ENCODE peak calls at places on chromosomes 3 and 15, in nine cellular contexts. U is adrenal gland, R is neural progenitor cell, X is HepG2, Q is psoas muscle, J is tibial nerve, I is right atrium auricular region, F is PC-3, K is BE2C. H is an unnamed sample. For H3K4me1, the result is how much of the 10 kb centered on the place peaks cover.

GRCh38 chr15:59329570-59330350 is 42.9 kb downstream of the MYO1E start:
- DNase-seq in J (peak), R (no peak), U (no peak), K (no peak), X (peak), F (peak), I (no peak), Q (no peak), H (no peak)

GRCh38 chr15:39642011-39642640 is 61.2 kb downstream of the THBS1 start:
- DNase-seq in X (no peak), J (no peak), R (peak), I (no peak), Q (no peak), U (no peak), K (peak), F (peak), H (peak)

GRCh38 chr15:31235298-31236183 is 91.1 kb upstream of the KLF13 start:
- DNase-seq in X (no peak), Q (no peak), I (peak), K (peak), U (peak), R (no peak), J (no peak), F (no peak), H (no peak)

GRCh38 chr3:60594025-60594424 is 657.2 kb downstream of the FHIT start:
- DNase-seq in J (peak), K (peak), F (peak), U (peak), X (no peak), Q (peak), R (no peak), I (peak), H (no peak)

GRCh38 chr3:179967622-179968021 is 69.1 kb downstream of the PEX5L start:
- DNase-seq in I (no peak), F (no peak), K (no peak), R (no peak), U (no peak), Q (no peak), J (no peak), X (no peak), H (no peak)

GRCh38 chr15:70062321-70062956 is 35.3 kb downstream of the TLE3 start:
- DNase-seq in Q (peak), F (peak), I (peak), U (peak), J (peak), R (peak), K (peak), X (no peak), H (peak)

GRCh38 chr3:134374791-134375541 is 719 bp upstream of the AMOTL2 start:
- DNase-seq in I (peak), K (no peak), Q (peak), U (peak), F (peak), R (peak), X (peak), J (no peak), H (peak)

GRCh38 chr3:38599886-38600285 is 49.6 kb downstream of the SCN5A start:
- DNase-seq in X (no peak), R (no peak), K (no peak), U (no peak), Q (no peak), J (no peak), I (no peak), F (no peak), H (peak)

GRCh38 chr3:42014949-42015533 is 53.1 kb upstream of the ULK4 start:
- DNase-seq in R (peak), U (peak), J (peak), I (no peak), K (peak), F (no peak), Q (peak), X (peak), H (peak)

GRCh38 chr15:36798366-36798765 is 218.9 kb downstream of the CDIN1 start:
- DNase-seq in R (no peak), K (no peak), U (no peak), I (no peak), J (no peak), X (no peak), F (peak), Q (no peak), H (peak)

GRCh38 chr15:43410572-43411214 is 39.8 kb downstream of the TUBGCP4 start:
- DNase-seq in X (no peak), Q (no peak), U (no peak), F (no peak), I (no peak), K (no peak), J (no peak), R (no peak), H (peak)

GRCh38 chr15:81297580-81298575 is 26.1 kb downstream of the STARD5 start:
- DNase-seq in R (no peak), F (peak), K (no peak), X (no peak), I (no peak), Q (no peak), J (no peak), U (no peak), H (no peak)

GRCh38 chr15:81298606-81299005 is 25.3 kb downstream of the STARD5 start:
- DNase-seq in K (no peak), U (no peak), X (no peak), F (no peak), I (no peak), Q (no peak), J (no peak), R (no peak), H (no peak)

GRCh38 chr15:81296218-81296617 is 27.7 kb downstream of the STARD5 start:
- DNase-seq in U (no peak), I (no peak), X (no peak), R (no peak), K (no peak), F (no peak), Q (no peak), J (no peak), H (no peak)

GRCh38 chr15:81296673-81297072 is 27.3 kb downstream of the STARD5 start:
- DNase-seq in K (no peak), F (no peak), R (no peak), J (peak), I (no peak), Q (no peak), X (no peak), U (peak), H (no peak)

GRCh38 chr15:81297147-81297572 is 26.8 kb downstream of the STARD5 start:
- DNase-seq in U (no peak), K (no peak), I (no peak), R (no peak), X (no peak), Q (no peak), J (no peak), F (peak), H (no peak)
- H3K4me3 ChIP-seq in U (peak), K (no peak), I (no peak), R (no peak), X (no peak), Q (peak), J (peak), F (no peak), H (no peak)

GRCh38 chr15:96220657-96221056 is 109.8 kb upstream of the NR2F2 start:
- DNase-seq in U (no peak), K (no peak), I (no peak), X (no peak), R (no peak), Q (no peak), J (no peak), F (no peak), H (no peak)

GRCh38 chr15:96219681-96220080 is 110.8 kb upstream of the NR2F2 start:
- DNase-seq in J (no peak), Q (no peak), X (no peak), U (no peak), K (no peak), F (no peak), R (no peak), I (no peak), H (no peak)

GRCh38 chr15:96213896-96214295 is 116.6 kb upstream of the NR2F2 start:
- DNase-seq in K (no peak), R (no peak), F (no peak), X (no peak), I (no peak), Q (no peak), J (no peak), U (no peak), H (no peak)

GRCh38 chr15:96217983-96218382 is 112.5 kb upstream of the NR2F2 start:
- DNase-seq in R (no peak), I (no peak), U (no peak), K (no peak), X (no peak), Q (no peak), F (no peak), J (no peak), H (no peak)

DNA sequence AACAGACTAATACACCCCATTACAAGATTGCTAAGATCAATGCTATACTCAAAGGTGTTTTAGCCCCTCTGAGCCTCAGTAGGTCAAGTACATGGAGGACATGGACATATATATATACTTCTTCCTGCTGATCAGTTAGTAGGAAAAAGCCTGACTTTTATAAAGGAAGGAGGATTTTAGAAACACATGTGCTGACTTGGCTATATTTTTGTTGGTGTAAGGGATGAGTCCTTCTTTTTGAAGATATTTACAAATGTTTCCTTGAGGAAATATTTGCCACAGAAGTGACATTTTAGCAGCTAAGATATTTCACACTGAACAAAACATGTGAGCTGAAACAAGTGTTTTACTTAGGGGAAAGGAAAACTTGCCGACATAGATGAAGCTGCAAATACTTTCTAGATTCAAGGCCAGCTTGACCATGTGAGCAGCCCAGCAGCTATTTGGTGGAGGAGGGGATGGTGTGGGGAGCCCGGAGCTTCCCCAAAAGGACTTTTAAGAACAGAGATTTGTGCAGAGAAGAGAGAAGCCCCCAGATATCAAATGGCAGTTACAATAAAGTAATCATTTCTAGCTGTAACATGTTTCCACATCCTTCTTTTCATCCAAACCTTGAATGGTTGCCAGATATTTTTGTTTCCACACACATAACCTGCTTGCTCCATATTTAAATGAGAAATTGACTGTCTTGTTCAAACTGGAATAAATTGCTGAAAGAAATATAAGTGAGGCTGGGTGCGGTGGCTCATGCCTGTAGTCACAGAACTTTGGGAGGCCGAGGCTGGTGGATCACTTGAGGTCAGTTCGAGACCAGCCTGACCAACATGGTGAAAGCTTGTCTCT is 111.7 kb upstream of the NR2F2 start:
- DNase-seq in I (no peak), K (no peak), R (no peak), U (no peak), Q (no peak), X (no peak), F (no peak), J (no peak), H (no peak)
- H3K4me1 ChIP-seq in I (under half), K (under half), R (under half), U (under half), Q (under half), X (under half), F (under half), J (under half), H (under half)

DNA sequence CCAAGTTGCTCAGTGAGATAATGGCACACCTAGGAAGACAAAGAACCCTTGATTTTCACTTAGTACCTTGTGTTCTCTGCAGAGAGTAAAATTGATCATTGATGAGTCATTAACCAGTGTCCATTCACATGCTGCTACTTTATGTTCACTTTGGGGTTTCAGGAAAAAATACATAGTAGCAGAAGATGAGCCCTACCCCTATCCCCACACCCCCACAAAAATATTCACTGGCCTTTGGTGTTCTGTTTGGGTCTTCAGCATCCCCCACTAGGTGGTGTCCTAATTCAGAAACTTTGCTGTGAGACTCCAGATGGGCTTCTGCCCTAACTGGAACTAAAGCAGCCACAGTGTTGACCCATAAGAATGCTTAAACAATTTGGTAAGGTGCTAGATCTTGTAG is 178.8 kb downstream of the KLHL25 start:
- DNase-seq in I (no peak), K (peak), J (peak), Q (no peak), U (no peak), R (peak), F (peak), X (peak), H (no peak)
- TF ChIP-seq CTCF in I (peak), K (peak), J (peak), Q (peak), U (peak), R (peak), F (peak), X (peak), H (peak)

GRCh38 chr3:73577704-73578103 is 47.0 kb downstream of the PDZRN3 start:
- DNase-seq in X (no peak), Q (no peak), J (no peak), I (no peak), R (no peak), U (no peak), F (no peak), K (no peak), H (no peak)
- H3K4me3 ChIP-seq in X (no peak), Q (no peak), J (no peak), I (no peak), R (no peak), U (no peak), F (no peak), K (no peak), H (no peak)

GRCh38 chr15:89379818-89380217 is 45.2 kb upstream of the POLG start:
- DNase-seq in F (peak), K (no peak), J (no peak), U (no peak), I (no peak), R (peak), X (no peak), Q (no peak), H (no peak)

GRCh38 chr15:89381330-89381729 is 46.7 kb upstream of the POLG start:
- DNase-seq in U (no peak), K (no peak), J (no peak), R (no peak), Q (no peak), F (no peak), I (no peak), X (no peak), H (no peak)

GRCh38 chr15:89383635-89384604 is 49.3 kb upstream of the POLG start:
- DNase-seq in U (peak), X (no peak), Q (no peak), K (peak), J (peak), R (no peak), F (peak), I (no peak), H (no peak)

GRCh38 chr15:89381888-89382287 is 47.3 kb upstream of the POLG start:
- DNase-seq in F (no peak), X (no peak), Q (no peak), K (no peak), J (no peak), R (no peak), U (no peak), I (no peak), H (no peak)

GRCh38 chr15:89382288-89382687 is 47.7 kb upstream of the POLG start:
- DNase-seq in U (no peak), J (no peak), F (no peak), R (no peak), X (no peak), Q (no peak), I (no peak), K (no peak), H (no peak)
- H3K4me1 ChIP-seq in U (under half), J (under half), F (half or more), R (under half), X (under half), Q (under half), I (under half), K (half or more), H (under half)

GRCh38 chr3:136862611-136862951 is 573 bp downstream of the NCK1 start:
- DNase-seq in F (peak), R (no peak), U (peak), K (peak), Q (peak), J (peak), I (peak), X (peak), H (no peak)

GRCh38 chr3:136862953-136863352 is 945 bp downstream of the NCK1 start:
- DNase-seq in K (no peak), Q (no peak), F (no peak), U (no peak), I (no peak), R (no peak), J (no peak), X (no peak), H (no peak)

GRCh38 chr3:136860541-136860940 is 1.5 kb upstream of the NCK1 start:
- DNase-seq in Q (no peak), I (no peak), J (no peak), U (no peak), X (no peak), K (no peak), F (no peak), R (peak), H (no peak)

GRCh38 chr3:136858381-136858780 is 3.6 kb upstream of the NCK1 start:
- DNase-seq in U (no peak), F (no peak), I (no peak), J (no peak), Q (no peak), K (no peak), X (no peak), R (no peak), H (no peak)

GRCh38 chr3:136861890-136862610 is at the start of gene NCK1:
- DNase-seq in X (peak), F (peak), R (peak), U (peak), J (peak), Q (peak), I (peak), K (peak), H (peak)
- TF ChIP-seq CTCF in X (peak), F (peak), R (peak), U (no peak), J (no peak), Q (peak), I (no peak), K (peak), H (no peak)

GRCh38 chr3:132382688-132383194 is 34.6 kb upstream of the DNAJC13 start:
- DNase-seq in F (no peak), K (no peak), J (no peak), Q (no peak), I (no peak), U (no peak), X (peak), R (no peak), H (no peak)
- H3K4me3 ChIP-seq in F (no peak), K (no peak), J (no peak), Q (no peak), I (no peak), U (no peak), X (no peak), R (no peak), H (no peak)

DNA sequence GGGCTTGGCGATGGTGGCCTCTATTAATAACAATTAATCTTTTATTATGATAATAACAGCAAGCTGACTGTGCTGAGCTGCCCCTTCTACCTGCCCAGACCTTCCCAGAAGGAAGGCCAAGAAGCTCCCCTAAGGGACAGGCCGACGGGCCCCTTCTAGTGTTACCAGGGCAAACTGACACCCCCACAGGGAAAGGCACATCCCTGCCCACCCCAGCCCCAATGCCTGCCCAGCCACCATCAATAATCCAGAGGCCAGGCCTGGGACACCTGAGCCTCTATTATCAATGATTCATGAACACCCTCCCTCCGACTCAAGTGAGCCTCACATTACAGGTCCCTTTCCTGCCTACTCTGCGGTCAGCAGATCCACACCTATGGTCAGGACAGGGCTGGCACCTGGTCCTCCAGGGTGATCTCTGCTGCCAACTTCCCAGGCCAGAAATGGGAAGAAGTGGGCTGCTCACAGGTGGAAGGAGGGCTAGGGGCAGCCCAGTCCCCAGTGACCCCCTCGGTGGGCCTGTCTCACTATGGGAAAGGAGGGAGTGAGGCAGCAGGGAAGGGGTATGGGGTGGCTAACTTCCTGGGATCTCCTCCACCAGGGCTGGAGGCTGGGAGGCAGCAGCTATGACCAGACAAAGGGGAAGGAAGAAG is 1.8 kb downstream of the TWF2 start:
- DNase-seq in F (peak), U (no peak), K (no peak), I (no peak), J (no peak), X (no peak), R (no peak), Q (no peak), H (no peak)
- H3K4me1 ChIP-seq in F (under half), U (under half), K (under half), I (under half), J (half or more), X (under half), R (under half), Q (half or more), H (under half)